ENCODE peak calls at places on chromosomes 11 and 22, in eight cellular contexts. J, U, W, N, S, F, H and B are unnamed samples.

GRCh38 chr11:16157327-16157726 is 199.0 kb downstream of the SOX6 start:
- DNase-seq in J (no peak), U (no peak), W (no peak), N (no peak), S (peak), F (no peak), H (no peak), B (no peak)

GRCh38 chr11:108632041-108632440 is 32.8 kb upstream of the DDX10 start:
- DNase-seq in J (no peak), U (no peak), W (no peak), N (no peak), S (no peak), F (no peak), H (no peak), B (no peak)

GRCh38 chr11:85299247-85299646 is 327.9 kb downstream of the DLG2 start:
- DNase-seq in J (no peak), U (no peak), W (no peak), N (no peak), S (peak), F (no peak), H (no peak), B (no peak)

GRCh38 chr22:48551716-48552268 is 1275.9 kb downstream of the BRD1 start:
- DNase-seq in J (no peak), U (no peak), W (no peak), N (no peak), S (no peak), F (no peak), H (no peak), B (no peak)

GRCh38 chr22:19644314-19645223 is 69.7 kb upstream of the SEPTIN5 start:
- DNase-seq in J (no peak), U (no peak), W (no peak), N (no peak), S (no peak), F (no peak), H (no peak), B (peak)

GRCh38 chr22:49770454-49771265 is 57.0 kb downstream of the BRD1 start:
- DNase-seq in J (no peak), U (no peak), W (peak), N (no peak), S (no peak), F (no peak), H (no peak), B (no peak)

GRCh38 chr11:82267186-82267585 is 466.5 kb downstream of the FAM181B start:
- DNase-seq in J (no peak), U (no peak), W (no peak), N (no peak), S (no peak), F (no peak), H (no peak), B (no peak)

GRCh38 chr22:20583471-20583922 is 76.1 kb downstream of the MED15 start:
- DNase-seq in J (no peak), U (no peak), W (no peak), N (no peak), S (no peak), F (peak), H (no peak), B (no peak)

GRCh38 chr22:27094633-27095308 is 437.4 kb downstream of the MIAT start:
- DNase-seq in J (no peak), U (no peak), W (no peak), N (no peak), S (no peak), F (no peak), H (no peak), B (no peak)

GRCh38 chr11:10693509-10694071 is at the start of gene IRAG1:
- DNase-seq in J (no peak), U (peak), W (no peak), N (no peak), S (no peak), F (peak), H (no peak), B (no peak)

GRCh38 chr22:42932857-42933782 is 76.0 kb upstream of the ARFGAP3 start:
- DNase-seq in J (no peak), U (no peak), W (no peak), N (no peak), S (no peak), F (no peak), H (peak), B (no peak)

GRCh38 chr11:116644948-116645305 is 127.9 kb downstream of the BUD13 start:
- DNase-seq in J (no peak), U (no peak), W (no peak), N (no peak), S (no peak), F (no peak), H (no peak), B (no peak)

GRCh38 chr22:43291381-43291780 is 51.8 kb downstream of the SCUBE1 start:
- DNase-seq in J (no peak), U (no peak), W (no peak), N (no peak), S (no peak), F (no peak), H (no peak), B (no peak)

GRCh38 chr11:44971185-44971584 is 20.5 kb upstream of the TP53I11 start:
- DNase-seq in J (no peak), U (no peak), W (no peak), N (no peak), S (no peak), F (no peak), H (no peak), B (no peak)

GRCh38 chr11:1939006-1939626 is 8.0 kb upstream of the MRPL23 start:
- DNase-seq in J (no peak), U (no peak), W (peak), N (no peak), S (no peak), F (no peak), H (no peak), B (peak)

GRCh38 chr11:17513853-17514252 is 30.4 kb downstream of the USH1C start:
- DNase-seq in J (no peak), U (no peak), W (no peak), N (no peak), S (peak), F (no peak), H (no peak), B (no peak)

GRCh38 chr11:101487775-101488174 is 96.0 kb downstream of the TRPC6 start:
- DNase-seq in J (peak), U (peak), W (no peak), N (no peak), S (no peak), F (no peak), H (no peak), B (no peak)

GRCh38 chr11:82195251-82195650 is 538.4 kb downstream of the FAM181B start:
- DNase-seq in J (no peak), U (no peak), W (no peak), N (no peak), S (peak), F (no peak), H (no peak), B (no peak)

GRCh38 chr11:72720806-72721205 is 31.4 kb downstream of the ARAP1 start:
- DNase-seq in J (no peak), U (no peak), W (no peak), N (no peak), S (peak), F (no peak), H (no peak), B (no peak)

GRCh38 chr11:60974726-60975125 is 3.2 kb downstream of the CD6 start:
- DNase-seq in J (no peak), U (no peak), W (no peak), N (no peak), S (no peak), F (no peak), H (no peak), B (no peak)

GRCh38 chr11:125069796-125070195 is 6.7 kb downstream of the SLC37A2 start:
- DNase-seq in J (no peak), U (peak), W (no peak), N (no peak), S (peak), F (no peak), H (no peak), B (no peak)

GRCh38 chr11:34299284-34299961 is 58.4 kb downstream of the ABTB2 start:
- DNase-seq in J (no peak), U (no peak), W (no peak), N (no peak), S (no peak), F (no peak), H (no peak), B (no peak)

GRCh38 chr11:125946712-125947418 is 1.0 kb downstream of the VSIG10L2 start:
- DNase-seq in J (no peak), U (no peak), W (no peak), N (no peak), S (no peak), F (no peak), H (no peak), B (no peak)

GRCh38 chr22:46007848-46008261 is 30.9 kb upstream of the WNT7B start:
- DNase-seq in J (peak), U (peak), W (peak), N (no peak), S (peak), F (peak), H (no peak), B (peak)

GRCh38 chr22:23382796-23383195 is 197.3 kb downstream of the IGLL1 start:
- DNase-seq in J (no peak), U (no peak), W (no peak), N (no peak), S (no peak), F (no peak), H (no peak), B (no peak)

GRCh38 chr11:72075109-72075508 is 5.2 kb downstream of the NUMA1 start:
- DNase-seq in J (no peak), U (no peak), W (no peak), N (no peak), S (no peak), F (no peak), H (no peak), B (no peak)

GRCh38 chr22:29382575-29383328 is 5.6 kb downstream of the AP1B1 start:
- DNase-seq in J (no peak), U (no peak), W (no peak), N (no peak), S (peak), F (no peak), H (no peak), B (no peak)

GRCh38 chr11:8907116-8907515 is 3.9 kb upstream of the AKIP1 start:
- DNase-seq in J (no peak), U (no peak), W (no peak), N (no peak), S (no peak), F (no peak), H (no peak), B (no peak)

GRCh38 chr11:65502852-65503603 is 4.2 kb downstream of the MALAT1 start:
- DNase-seq in J (no peak), U (no peak), W (no peak), N (no peak), S (peak), F (no peak), H (no peak), B (no peak)

GRCh38 chr11:45919276-45919675 is 1.6 kb upstream of the PEX16 start:
- DNase-seq in J (no peak), U (no peak), W (peak), N (no peak), S (no peak), F (no peak), H (no peak), B (no peak)

GRCh38 chr11:2211113-2211971 is 39.7 kb upstream of the TH start:
- DNase-seq in J (no peak), U (no peak), W (no peak), N (no peak), S (peak), F (no peak), H (no peak), B (peak)